ENCODE peak calls at places on chromosomes 2 and 18, in ten cellular contexts. L is CD8-positive, alpha-beta T cell; A is right lobe of liver; I is spleen; T is ovary; M is A549; N is keratinocyte; K is neural progenitor cell; U is endodermal cell; G is body of pancreas. H is an unnamed sample. For H3K4me1, the result is how much of the 10 kb centered on the place peaks cover.

GRCh38 chr2:63041592-63041991 is 9.0 kb upstream of the OTX1 start:
- DNase-seq in L (no peak), A (no peak), I (no peak), T (no peak), M (no peak), N (no peak), K (no peak), U (no peak), G (no peak), H (no peak)

GRCh38 chr2:113977660-113978523 is 88.0 kb downstream of the ACTR3 start:
- DNase-seq in L (no peak), A (no peak), I (no peak), T (no peak), M (no peak), N (peak), K (peak), U (no peak), G (peak), H (peak)

GRCh38 chr2:73156539-73157124 is 43.9 kb upstream of the RAB11FIP5 start:
- DNase-seq in L (peak), A (peak), I (no peak), T (peak), M (peak), N (no peak), K (peak), U (peak), G (peak), H (peak)

GRCh38 chr2:18630101-18630500 is 40.7 kb upstream of the NT5C1B start:
- DNase-seq in L (no peak), A (no peak), I (no peak), T (no peak), M (no peak), N (no peak), K (no peak), U (no peak), G (no peak), H (no peak)

GRCh38 chr18:59867337-59868104 is 32.3 kb upstream of the PMAIP1 start:
- DNase-seq in L (no peak), A (no peak), I (no peak), T (no peak), M (no peak), N (no peak), K (no peak), U (peak), G (no peak), H (no peak)

GRCh38 chr2:109434351-109434750 is 179.4 kb downstream of the SEPTIN10 start:
- DNase-seq in L (no peak), A (no peak), I (no peak), T (no peak), M (no peak), N (no peak), K (no peak), U (peak), G (no peak), H (no peak)

GRCh38 chr2:101515512-101515911 is 40.6 kb upstream of the RFX8 start:
- DNase-seq in L (no peak), A (no peak), I (no peak), T (peak), M (no peak), N (no peak), K (no peak), U (no peak), G (peak), H (no peak)

GRCh38 chr2:162245737-162246136 is 2.5 kb upstream of the FAP start:
- DNase-seq in L (no peak), A (no peak), I (no peak), T (no peak), M (no peak), N (peak), K (no peak), U (no peak), G (no peak), H (peak)

GRCh38 chr2:12918841-12919445 is 202.2 kb downstream of the TRIB2 start:
- DNase-seq in L (no peak), A (no peak), I (no peak), T (peak), M (no peak), N (no peak), K (no peak), U (no peak), G (peak), H (no peak)

DNA sequence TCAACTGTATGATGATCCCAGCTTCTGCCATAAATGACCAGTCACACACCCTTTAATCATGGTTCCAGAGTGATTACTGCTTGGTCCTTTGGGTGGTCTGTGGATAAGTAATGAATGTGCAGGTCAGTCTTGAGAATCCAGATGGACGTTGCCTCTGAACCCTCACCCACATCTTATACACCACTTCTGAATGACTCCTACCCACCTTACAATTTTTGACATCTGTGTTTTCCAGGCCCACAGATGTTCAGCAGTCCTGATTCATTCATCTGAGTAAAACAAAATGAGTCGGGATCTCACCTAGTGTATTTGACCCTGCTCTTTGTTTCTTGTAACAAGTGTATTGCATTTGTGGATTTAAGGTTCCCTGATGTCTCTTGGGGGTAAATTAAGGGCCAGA is 194.1 kb upstream of the CCDC68 start:
- DNase-seq in L (no peak), A (no peak), I (no peak), T (no peak), M (no peak), N (no peak), K (no peak), U (no peak), G (no peak), H (no peak)
- H3K4me3 ChIP-seq in L (no peak), A (no peak), I (no peak), T (no peak), M (no peak), N (no peak), K (no peak), U (no peak), G (no peak), H (no peak)

DNA sequence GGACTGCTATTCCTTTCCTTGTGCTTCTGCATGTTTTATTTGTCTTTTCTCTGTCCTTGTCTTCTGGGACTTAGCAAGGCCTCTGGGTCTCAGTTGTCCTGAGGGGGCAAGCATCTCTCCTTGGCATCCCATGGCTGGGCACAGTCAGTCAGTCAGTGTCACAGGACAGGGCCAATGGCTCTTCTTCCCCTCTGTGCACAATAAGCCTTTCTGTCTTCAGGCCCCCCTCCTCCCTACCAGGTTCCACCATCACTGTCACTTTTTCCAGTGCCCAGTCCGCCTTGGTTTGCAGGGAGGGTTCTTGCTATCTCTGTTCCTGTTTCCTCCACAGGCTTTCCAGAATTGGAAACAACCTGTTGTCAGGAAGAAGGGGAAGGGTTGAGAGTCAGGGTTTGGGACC is 1.8 kb upstream of the VAMP5 start:
- DNase-seq in L (no peak), A (no peak), I (no peak), T (no peak), M (no peak), N (no peak), K (no peak), U (no peak), G (no peak), H (no peak)
- H3K4me1 ChIP-seq in L (under half), A (under half), I (half or more), T (under half), M (under half), N (under half), K (under half), U (under half), G (half or more), H (under half)

GRCh38 chr2:86593266-86593665 is 30.0 kb upstream of the CHMP3 start:
- DNase-seq in L (no peak), A (no peak), I (no peak), T (no peak), M (no peak), N (no peak), K (no peak), U (no peak), G (no peak), H (no peak)
- H3K27ac ChIP-seq in L (no peak), A (no peak), I (no peak), T (no peak), M (no peak), N (no peak), K (no peak), U (no peak), G (no peak), H (no peak)

DNA sequence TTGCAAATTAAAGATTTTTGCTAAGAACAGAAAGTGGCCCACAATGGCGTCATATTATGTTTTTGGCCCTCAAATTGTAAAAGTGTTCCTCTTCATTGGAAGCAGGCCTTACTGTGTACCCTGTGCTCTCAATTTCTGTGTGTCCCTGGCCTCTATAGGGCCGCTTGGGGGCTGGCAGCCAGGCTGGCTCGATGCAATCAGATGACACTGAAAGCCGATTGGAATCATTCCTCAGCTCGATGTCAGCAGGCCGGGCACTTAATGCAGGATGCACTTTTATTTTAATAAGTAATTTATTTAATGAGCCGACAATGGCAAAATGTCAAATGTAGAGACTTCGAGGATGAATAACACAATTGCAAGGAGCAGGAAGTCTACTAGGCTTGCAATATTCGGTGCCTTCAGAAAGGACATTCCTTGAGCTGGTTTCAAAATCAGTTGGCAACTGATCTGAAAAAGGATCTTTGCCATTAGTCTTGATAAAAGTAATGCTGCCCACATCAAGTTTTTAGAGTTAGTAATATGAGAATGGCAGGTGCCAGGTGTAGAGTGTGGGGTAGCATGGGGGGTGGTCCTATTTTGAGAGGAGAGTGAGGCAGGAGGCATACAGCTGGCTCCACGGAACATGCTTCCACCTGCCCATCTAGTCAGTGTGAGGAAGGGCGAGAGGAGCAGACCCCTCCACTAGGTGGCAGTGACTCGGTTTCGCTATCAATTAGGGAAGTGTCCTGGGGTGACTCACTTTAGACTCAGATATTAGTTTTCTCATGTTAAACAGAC is 80.7 kb downstream of the NABP1 start:
- DNase-seq in L (peak), A (peak), I (peak), T (no peak), M (peak), N (peak), K (peak), U (peak), G (peak), H (peak)
- H3K4me3 ChIP-seq in L (no peak), A (no peak), I (no peak), T (no peak), M (peak), N (no peak), K (no peak), U (no peak), G (no peak), H (no peak)

GRCh38 chr2:134164306-134164705 is 89.6 kb upstream of the MGAT5 start:
- DNase-seq in L (no peak), A (no peak), I (no peak), T (no peak), M (no peak), N (no peak), K (no peak), U (no peak), G (no peak), H (no peak)
- H3K4me1 ChIP-seq in L (under half), A (under half), I (half or more), T (under half), M (under half), N (under half), K (under half), U (under half), G (under half), H (under half)

DNA sequence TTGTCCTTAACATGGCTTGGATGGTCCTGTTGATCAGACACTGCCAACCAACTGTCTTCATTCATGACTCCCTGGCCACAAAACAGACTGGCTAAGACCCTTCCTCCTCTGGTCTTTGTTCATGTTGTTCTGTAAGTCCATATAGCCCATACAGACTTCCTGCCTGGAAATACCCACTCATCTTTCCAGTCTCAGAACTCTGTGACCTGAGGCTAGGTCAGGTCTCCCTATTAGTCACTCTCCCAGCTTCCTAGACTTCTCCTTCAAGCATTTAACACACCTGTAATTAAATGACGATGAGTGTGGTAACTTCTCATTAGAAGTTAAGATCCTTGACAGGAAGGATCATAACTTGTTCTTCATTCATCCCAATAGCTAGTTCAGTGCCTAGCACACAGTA is 56.3 kb downstream of the CCDC93 start:
- DNase-seq in L (no peak), A (no peak), I (no peak), T (no peak), M (no peak), N (no peak), K (no peak), U (no peak), G (no peak), H (no peak)
- H3K27ac ChIP-seq in L (no peak), A (no peak), I (peak), T (no peak), M (peak), N (no peak), K (no peak), U (no peak), G (no peak), H (no peak)

GRCh38 chr2:176171331-176172006 is 14.4 kb downstream of the HOXD3 start:
- DNase-seq in L (no peak), A (no peak), I (peak), T (no peak), M (no peak), N (no peak), K (peak), U (peak), G (no peak), H (no peak)
- H3K4me3 ChIP-seq in L (no peak), A (no peak), I (no peak), T (peak), M (no peak), N (no peak), K (no peak), U (no peak), G (no peak), H (no peak)

H was measured in SJSA1.